ENCODE peak calls at places on chromosomes 1 and 21, in ten cellular contexts. One of them, this sample, is unnamed.

GRCh38 chr1:63010898-63011660 is 227.1 kb downstream of the ATG4C start:
- DNase-seq in right lobe of liver: no peak
- DNase-seq in tibial nerve: no peak
- DNase-seq in thoracic aorta: no peak
- DNase-seq in A549: no peak
- DNase-seq in neural progenitor cell: peak
- DNase-seq in heart right ventricle: no peak
- DNase-seq in choroid plexus epithelial cell: peak
- DNase-seq in fibroblast of mammary gland: no peak
- DNase-seq in mucosa of descending colon: no peak
- DNase-seq in this sample: no peak

GRCh38 chr1:8547791-8548190 is 229.9 kb downstream of the SLC45A1 start:
- DNase-seq in mucosa of descending colon: no peak
- DNase-seq in heart right ventricle: no peak
- DNase-seq in thoracic aorta: no peak
- DNase-seq in choroid plexus epithelial cell: no peak
- DNase-seq in fibroblast of mammary gland: no peak
- DNase-seq in right lobe of liver: no peak
- DNase-seq in A549: no peak
- DNase-seq in tibial nerve: no peak
- DNase-seq in neural progenitor cell: no peak
- DNase-seq in this sample: no peak

GRCh38 chr1:33182452-33182851 is 609 bp upstream of the TRIM62 start:
- DNase-seq in fibroblast of mammary gland: peak
- DNase-seq in mucosa of descending colon: peak
- DNase-seq in tibial nerve: no peak
- DNase-seq in choroid plexus epithelial cell: peak
- DNase-seq in heart right ventricle: no peak
- DNase-seq in thoracic aorta: no peak
- DNase-seq in A549: no peak
- DNase-seq in right lobe of liver: no peak
- DNase-seq in neural progenitor cell: peak
- DNase-seq in this sample: peak

GRCh38 chr1:106222415-106222814 is 834.1 kb upstream of the PRMT6 start:
- DNase-seq in mucosa of descending colon: no peak
- DNase-seq in A549: no peak
- DNase-seq in neural progenitor cell: no peak
- DNase-seq in thoracic aorta: no peak
- DNase-seq in tibial nerve: no peak
- DNase-seq in choroid plexus epithelial cell: peak
- DNase-seq in heart right ventricle: no peak
- DNase-seq in fibroblast of mammary gland: peak
- DNase-seq in right lobe of liver: no peak
- DNase-seq in this sample: peak

GRCh38 chr1:171185064-171185463 is at the start of gene FMO2:
- DNase-seq in heart right ventricle: no peak
- DNase-seq in thoracic aorta: no peak
- DNase-seq in fibroblast of mammary gland: peak
- DNase-seq in mucosa of descending colon: no peak
- DNase-seq in choroid plexus epithelial cell: no peak
- DNase-seq in A549: no peak
- DNase-seq in neural progenitor cell: no peak
- DNase-seq in right lobe of liver: no peak
- DNase-seq in tibial nerve: no peak
- DNase-seq in this sample: peak

GRCh38 chr1:40438391-40439015 is 11.8 kb upstream of the ZFP69B start:
- DNase-seq in fibroblast of mammary gland: peak
- DNase-seq in choroid plexus epithelial cell: peak
- DNase-seq in neural progenitor cell: peak
- DNase-seq in mucosa of descending colon: peak
- DNase-seq in tibial nerve: no peak
- DNase-seq in A549: peak
- DNase-seq in right lobe of liver: no peak
- DNase-seq in thoracic aorta: no peak
- DNase-seq in heart right ventricle: no peak
- DNase-seq in this sample: peak

GRCh38 chr1:29211086-29212030 is 19.4 kb downstream of the MECR start:
- DNase-seq in A549: no peak
- DNase-seq in mucosa of descending colon: no peak
- DNase-seq in choroid plexus epithelial cell: no peak
- DNase-seq in right lobe of liver: no peak
- DNase-seq in fibroblast of mammary gland: peak
- DNase-seq in heart right ventricle: no peak
- DNase-seq in neural progenitor cell: no peak
- DNase-seq in tibial nerve: no peak
- DNase-seq in thoracic aorta: no peak
- DNase-seq in this sample: peak

GRCh38 chr1:115114308-115114707 is 25.0 kb upstream of the TSPAN2 start:
- DNase-seq in choroid plexus epithelial cell: peak
- DNase-seq in fibroblast of mammary gland: no peak
- DNase-seq in mucosa of descending colon: no peak
- DNase-seq in thoracic aorta: no peak
- DNase-seq in A549: no peak
- DNase-seq in neural progenitor cell: no peak
- DNase-seq in heart right ventricle: peak
- DNase-seq in tibial nerve: no peak
- DNase-seq in right lobe of liver: no peak
- DNase-seq in this sample: peak

GRCh38 chr1:12127206-12127810 is 39.5 kb upstream of the TNFRSF1B start:
- DNase-seq in A549: no peak
- DNase-seq in tibial nerve: no peak
- DNase-seq in heart right ventricle: no peak
- DNase-seq in right lobe of liver: no peak
- DNase-seq in neural progenitor cell: no peak
- DNase-seq in choroid plexus epithelial cell: no peak
- DNase-seq in mucosa of descending colon: no peak
- DNase-seq in thoracic aorta: no peak
- DNase-seq in fibroblast of mammary gland: no peak
- DNase-seq in this sample: no peak

GRCh38 chr21:34120867-34121266 is 47.5 kb downstream of the MRPS6 start:
- DNase-seq in tibial nerve: no peak
- DNase-seq in right lobe of liver: no peak
- DNase-seq in fibroblast of mammary gland: no peak
- DNase-seq in A549: no peak
- DNase-seq in mucosa of descending colon: no peak
- DNase-seq in choroid plexus epithelial cell: no peak
- DNase-seq in heart right ventricle: no peak
- DNase-seq in neural progenitor cell: no peak
- DNase-seq in thoracic aorta: no peak
- DNase-seq in this sample: no peak

GRCh38 chr21:46429754-46430681 is 28.7 kb upstream of the DIP2A start:
- DNase-seq in tibial nerve: no peak
- DNase-seq in thoracic aorta: no peak
- DNase-seq in choroid plexus epithelial cell: no peak
- DNase-seq in neural progenitor cell: no peak
- DNase-seq in heart right ventricle: no peak
- DNase-seq in right lobe of liver: peak
- DNase-seq in A549: no peak
- DNase-seq in fibroblast of mammary gland: no peak
- DNase-seq in mucosa of descending colon: no peak
- DNase-seq in this sample: no peak

GRCh38 chr1:44628962-44629756 is 45.1 kb downstream of the TMEM53 start:
- DNase-seq in choroid plexus epithelial cell: peak
- DNase-seq in thoracic aorta: no peak
- DNase-seq in mucosa of descending colon: no peak
- DNase-seq in A549: peak
- DNase-seq in neural progenitor cell: no peak
- DNase-seq in right lobe of liver: no peak
- DNase-seq in fibroblast of mammary gland: peak
- DNase-seq in tibial nerve: no peak
- DNase-seq in heart right ventricle: no peak
- DNase-seq in this sample: peak

GRCh38 chr1:7588457-7588827 is 182.7 kb upstream of the VAMP3 start:
- DNase-seq in thoracic aorta: no peak
- DNase-seq in fibroblast of mammary gland: no peak
- DNase-seq in right lobe of liver: peak
- DNase-seq in mucosa of descending colon: no peak
- DNase-seq in heart right ventricle: no peak
- DNase-seq in tibial nerve: no peak
- DNase-seq in neural progenitor cell: no peak
- DNase-seq in A549: no peak
- DNase-seq in choroid plexus epithelial cell: no peak
- DNase-seq in this sample: no peak

GRCh38 chr1:235919797-235920475 is 53.2 kb upstream of the LYST start:
- DNase-seq in mucosa of descending colon: peak
- DNase-seq in A549: peak
- DNase-seq in right lobe of liver: no peak
- DNase-seq in heart right ventricle: no peak
- DNase-seq in fibroblast of mammary gland: peak
- DNase-seq in thoracic aorta: no peak
- DNase-seq in choroid plexus epithelial cell: peak
- DNase-seq in tibial nerve: no peak
- DNase-seq in neural progenitor cell: peak
- DNase-seq in this sample: peak

GRCh38 chr1:211541715-211542477 is 37.1 kb downstream of the SLC30A1 start:
- DNase-seq in neural progenitor cell: no peak
- DNase-seq in fibroblast of mammary gland: no peak
- DNase-seq in heart right ventricle: no peak
- DNase-seq in choroid plexus epithelial cell: peak
- DNase-seq in A549: no peak
- DNase-seq in tibial nerve: no peak
- DNase-seq in thoracic aorta: no peak
- DNase-seq in right lobe of liver: no peak
- DNase-seq in mucosa of descending colon: peak
- DNase-seq in this sample: no peak

GRCh38 chr21:20999567-21000169 is 1.5 kb downstream of the NCAM2 start:
- DNase-seq in right lobe of liver: no peak
- DNase-seq in tibial nerve: peak
- DNase-seq in mucosa of descending colon: peak
- DNase-seq in heart right ventricle: no peak
- DNase-seq in neural progenitor cell: peak
- DNase-seq in thoracic aorta: no peak
- DNase-seq in choroid plexus epithelial cell: peak
- DNase-seq in A549: peak
- DNase-seq in fibroblast of mammary gland: peak
- DNase-seq in this sample: peak

GRCh38 chr1:222390181-222390580 is 157.7 kb downstream of the HHIPL2 start:
- DNase-seq in fibroblast of mammary gland: peak
- DNase-seq in thoracic aorta: no peak
- DNase-seq in tibial nerve: no peak
- DNase-seq in A549: no peak
- DNase-seq in choroid plexus epithelial cell: peak
- DNase-seq in neural progenitor cell: no peak
- DNase-seq in heart right ventricle: no peak
- DNase-seq in right lobe of liver: no peak
- DNase-seq in mucosa of descending colon: no peak
- DNase-seq in this sample: no peak

GRCh38 chr1:247241687-247242086 is 14.2 kb upstream of the VN1R5 start:
- DNase-seq in heart right ventricle: no peak
- DNase-seq in choroid plexus epithelial cell: peak
- DNase-seq in fibroblast of mammary gland: peak
- DNase-seq in neural progenitor cell: no peak
- DNase-seq in right lobe of liver: no peak
- DNase-seq in A549: no peak
- DNase-seq in thoracic aorta: no peak
- DNase-seq in mucosa of descending colon: no peak
- DNase-seq in tibial nerve: no peak
- DNase-seq in this sample: no peak

GRCh38 chr1:6634278-6635052 is 9.8 kb downstream of the THAP3 start:
- DNase-seq in mucosa of descending colon: peak
- DNase-seq in thoracic aorta: no peak
- DNase-seq in fibroblast of mammary gland: peak
- DNase-seq in neural progenitor cell: peak
- DNase-seq in choroid plexus epithelial cell: peak
- DNase-seq in tibial nerve: no peak
- DNase-seq in heart right ventricle: peak
- DNase-seq in A549: peak
- DNase-seq in right lobe of liver: peak
- DNase-seq in this sample: peak

DNA sequence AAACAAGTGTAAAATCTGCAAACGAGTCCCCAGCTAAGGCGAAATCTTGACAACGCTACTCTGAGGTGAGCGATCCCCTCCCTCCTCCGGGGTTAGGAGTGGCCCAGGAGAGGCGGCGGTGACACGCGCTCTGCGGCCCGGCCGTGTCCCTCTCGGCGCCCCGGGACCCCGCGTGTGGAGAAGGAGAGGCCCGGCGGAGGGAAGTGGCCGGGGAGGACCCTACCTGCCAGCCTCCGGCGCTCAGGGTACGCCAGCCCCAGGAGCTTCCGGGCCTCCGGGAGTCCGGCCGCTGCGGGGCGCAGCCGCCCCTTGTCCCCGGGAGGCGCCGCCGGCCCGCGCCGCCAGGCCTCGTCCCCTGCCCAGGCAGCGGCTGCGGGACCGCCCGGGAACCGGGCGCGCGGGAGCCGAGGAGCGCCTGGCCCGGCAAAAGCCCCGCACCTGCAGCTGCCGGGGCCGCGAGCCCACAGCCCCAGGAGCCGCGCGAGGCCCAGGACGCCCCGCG is 543 bp downstream of the ABCB10 start:
- DNase-seq in A549: peak
- DNase-seq in mucosa of descending colon: peak
- DNase-seq in neural progenitor cell: peak
- DNase-seq in right lobe of liver: peak
- DNase-seq in choroid plexus epithelial cell: peak
- DNase-seq in thoracic aorta: no peak
- DNase-seq in fibroblast of mammary gland: peak
- DNase-seq in heart right ventricle: peak
- DNase-seq in tibial nerve: no peak
- DNase-seq in this sample: peak
- TF ChIP-seq CTCF in A549: no peak
- TF ChIP-seq CTCF in mucosa of descending colon: no peak
- TF ChIP-seq CTCF in neural progenitor cell: no peak
- TF ChIP-seq CTCF in right lobe of liver: no peak
- TF ChIP-seq CTCF in choroid plexus epithelial cell: peak
- TF ChIP-seq CTCF in thoracic aorta: no peak
- TF ChIP-seq CTCF in fibroblast of mammary gland: no peak
- TF ChIP-seq CTCF in heart right ventricle: peak
- TF ChIP-seq CTCF in tibial nerve: no peak
- TF ChIP-seq CTCF in this sample: no peak

GRCh38 chr1:213996320-213997022 is 8.7 kb downstream of the PROX1 start:
- DNase-seq in A549: no peak
- DNase-seq in heart right ventricle: no peak
- DNase-seq in right lobe of liver: no peak
- DNase-seq in thoracic aorta: no peak
- DNase-seq in neural progenitor cell: no peak
- DNase-seq in mucosa of descending colon: no peak
- DNase-seq in choroid plexus epithelial cell: no peak
- DNase-seq in fibroblast of mammary gland: peak
- DNase-seq in tibial nerve: no peak
- DNase-seq in this sample: no peak
- H3K4me3 ChIP-seq in A549: no peak
- H3K4me3 ChIP-seq in heart right ventricle: no peak
- H3K4me3 ChIP-seq in right lobe of liver: no peak
- H3K4me3 ChIP-seq in thoracic aorta: no peak
- H3K4me3 ChIP-seq in neural progenitor cell: no peak
- H3K4me3 ChIP-seq in mucosa of descending colon: no peak
- H3K4me3 ChIP-seq in choroid plexus epithelial cell: no peak
- H3K4me3 ChIP-seq in fibroblast of mammary gland: no peak
- H3K4me3 ChIP-seq in tibial nerve: no peak
- H3K4me3 ChIP-seq in this sample: no peak

GRCh38 chr1:31861346-31861745 is 45.5 kb upstream of the SPOCD1 start:
- DNase-seq in thoracic aorta: no peak
- DNase-seq in choroid plexus epithelial cell: no peak
- DNase-seq in mucosa of descending colon: no peak
- DNase-seq in right lobe of liver: no peak
- DNase-seq in A549: no peak
- DNase-seq in tibial nerve: no peak
- DNase-seq in heart right ventricle: no peak
- DNase-seq in neural progenitor cell: no peak
- DNase-seq in fibroblast of mammary gland: no peak
- DNase-seq in this sample: no peak
- TF ChIP-seq CTCF in thoracic aorta: no peak
- TF ChIP-seq CTCF in choroid plexus epithelial cell: no peak
- TF ChIP-seq CTCF in mucosa of descending colon: no peak
- TF ChIP-seq CTCF in right lobe of liver: no peak
- TF ChIP-seq CTCF in A549: no peak
- TF ChIP-seq CTCF in tibial nerve: no peak
- TF ChIP-seq CTCF in heart right ventricle: no peak
- TF ChIP-seq CTCF in neural progenitor cell: no peak
- TF ChIP-seq CTCF in fibroblast of mammary gland: no peak
- TF ChIP-seq CTCF in this sample: no peak

GRCh38 chr1:24991242-24992037 is 61.4 kb upstream of the RUNX3 start:
- DNase-seq in A549: no peak
- DNase-seq in neural progenitor cell: no peak
- DNase-seq in tibial nerve: no peak
- DNase-seq in heart right ventricle: no peak
- DNase-seq in mucosa of descending colon: no peak
- DNase-seq in fibroblast of mammary gland: no peak
- DNase-seq in choroid plexus epithelial cell: no peak
- DNase-seq in right lobe of liver: peak
- DNase-seq in thoracic aorta: no peak
- DNase-seq in this sample: no peak
- H3K4me3 ChIP-seq in A549: no peak
- H3K4me3 ChIP-seq in neural progenitor cell: no peak
- H3K4me3 ChIP-seq in tibial nerve: no peak
- H3K4me3 ChIP-seq in heart right ventricle: no peak
- H3K4me3 ChIP-seq in mucosa of descending colon: no peak
- H3K4me3 ChIP-seq in fibroblast of mammary gland: no peak
- H3K4me3 ChIP-seq in choroid plexus epithelial cell: no peak
- H3K4me3 ChIP-seq in right lobe of liver: no peak
- H3K4me3 ChIP-seq in thoracic aorta: no peak
- H3K4me3 ChIP-seq in this sample: no peak